ENCODE peak calls at places on chromosomes 5 and 9, in four cellular contexts. F is tibial artery, S is kidney, B is heart right ventricle. N is an unnamed sample.

GRCh38 chr5:174094857-174095606 is 49.5 kb downstream of the NSG2 start:
- DNase-seq in F (no peak), S (no peak), B (no peak), N (no peak)

GRCh38 chr9:77648458-77649108 is 461 bp upstream of the GNA14 start:
- DNase-seq in F (peak; percentile 31), S (peak; percentile 87), B (peak; percentile 66), N (peak; percentile 42)

GRCh38 chr9:136354592-136355085 is 8.9 kb downstream of the DNLZ start:
- DNase-seq in F (no peak), S (no peak), B (peak; percentile 74), N (peak; percentile 75)

GRCh38 chr9:121023064-121023463 is 27.0 kb downstream of the C5 start:
- DNase-seq in F (no peak), S (no peak), B (no peak), N (no peak)

GRCh38 chr5:36073595-36074216 is 7.0 kb upstream of the UGT3A2 start:
- DNase-seq in F (no peak), S (no peak), B (no peak), N (no peak)

GRCh38 chr5:96209829-96210228 is 223.2 kb downstream of the PCSK1 start:
- DNase-seq in F (no peak), S (no peak), B (no peak), N (no peak)

GRCh38 chr9:129999123-129999510 is 43.9 kb downstream of the FNBP1 start:
- DNase-seq in F (no peak), S (no peak), B (no peak), N (no peak)

GRCh38 chr5:9058161-9058560 is 487.7 kb downstream of the SEMA5A start:
- DNase-seq in F (no peak), S (no peak), B (no peak), N (no peak)

GRCh38 chr5:122129332-122129731 is at the start of gene ZNF474:
- DNase-seq in F (peak; percentile 74), S (no peak), B (no peak), N (no peak)

DNA sequence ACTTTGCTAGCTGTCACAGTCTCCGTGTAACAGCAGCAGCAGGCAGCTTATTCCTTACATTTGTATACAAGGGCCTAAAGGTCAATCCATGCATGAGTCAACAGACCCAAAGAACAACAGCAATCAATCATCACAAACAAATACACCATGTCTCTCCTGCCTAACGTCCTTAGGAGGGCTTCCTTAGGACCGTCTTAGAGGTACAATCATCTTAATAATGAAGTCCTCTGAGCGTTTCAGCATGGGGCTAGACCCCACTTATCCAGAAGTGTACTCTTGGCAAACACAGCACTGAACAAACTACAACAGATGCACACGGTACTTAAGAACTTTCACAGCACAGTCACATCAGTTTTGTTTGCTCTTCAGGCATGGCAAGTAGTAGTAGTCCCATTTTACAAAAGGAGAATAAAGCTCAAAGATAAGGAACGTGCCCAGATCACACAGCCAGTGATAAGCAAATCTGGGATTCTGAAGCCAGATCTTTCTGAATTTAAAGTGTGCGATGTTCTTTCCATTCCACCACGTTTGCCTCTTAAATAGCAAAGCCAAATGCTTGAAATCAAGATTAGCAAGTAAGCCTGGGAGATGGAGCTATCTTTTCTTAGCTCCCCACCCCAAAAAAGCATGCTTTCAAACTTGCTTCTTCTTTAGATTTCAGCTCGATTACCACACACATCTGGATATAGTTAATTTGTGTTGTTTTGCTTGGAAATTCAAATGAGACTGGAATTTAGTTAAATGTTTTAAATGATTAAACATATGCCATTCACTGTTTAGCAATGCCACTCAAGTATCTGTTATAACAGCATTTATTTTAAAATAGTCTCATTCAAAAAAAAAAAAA is 24.2 kb downstream of the PSMB7 start:
- DNase-seq in F (no peak), S (no peak), B (no peak), N (no peak)
- H3K4me1 ChIP-seq in F (no peaks in the 10 kb centered on the region), S (peaks cover 37% of the 10 kb centered on the region), B (peaks cover 3% of the 10 kb centered on the region), N (peaks cover 26% of the 10 kb centered on the region)

DNA sequence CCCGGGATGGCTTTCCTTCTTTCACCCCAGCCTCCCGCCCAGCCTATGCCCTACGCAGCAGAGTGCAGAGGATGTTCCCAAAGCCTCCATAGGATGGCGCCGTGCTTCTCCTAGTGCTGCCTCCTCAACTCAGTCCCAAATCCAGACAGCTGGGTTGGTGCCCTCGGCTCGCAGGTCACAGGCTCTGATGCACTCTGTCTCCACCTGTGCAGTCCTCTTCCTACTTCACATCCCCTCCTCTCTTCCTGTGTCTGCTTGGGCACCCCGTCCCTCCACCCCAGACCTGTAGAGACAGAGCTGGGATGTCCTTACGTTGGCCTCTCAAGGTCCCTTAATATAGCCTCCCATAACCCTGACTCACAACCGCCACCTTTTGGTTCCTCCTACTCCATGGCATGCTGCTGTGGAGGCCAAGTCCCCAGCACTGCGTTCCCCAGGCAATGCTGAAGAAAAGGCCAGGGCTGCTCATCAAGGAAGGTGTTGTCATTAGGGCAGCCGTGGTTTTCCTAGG is 314.4 kb downstream of the GADD45G start:
- DNase-seq in F (no peak), S (no peak), B (peak; percentile 33), N (peak; percentile 74)
- TF ChIP-seq CTCF in F (peak; percentile 11), S (peak; percentile 36), B (peak; percentile 71), N (peak; percentile 50)

GRCh38 chr5:150038547-150038946 is 38.0 kb downstream of the HMGXB3 start:
- DNase-seq in F (no peak), S (no peak), B (no peak), N (no peak)

GRCh38 chr5:150033334-150033733 is 32.8 kb downstream of the HMGXB3 start:
- DNase-seq in F (no peak), S (no peak), B (no peak), N (no peak)

GRCh38 chr5:150035139-150035893 is 34.8 kb downstream of the HMGXB3 start:
- DNase-seq in F (no peak), S (no peak), B (no peak), N (no peak)

GRCh38 chr5:150036513-150036912 is 36.0 kb downstream of the HMGXB3 start:
- DNase-seq in F (no peak), S (no peak), B (no peak), N (peak; percentile 91)

DNA sequence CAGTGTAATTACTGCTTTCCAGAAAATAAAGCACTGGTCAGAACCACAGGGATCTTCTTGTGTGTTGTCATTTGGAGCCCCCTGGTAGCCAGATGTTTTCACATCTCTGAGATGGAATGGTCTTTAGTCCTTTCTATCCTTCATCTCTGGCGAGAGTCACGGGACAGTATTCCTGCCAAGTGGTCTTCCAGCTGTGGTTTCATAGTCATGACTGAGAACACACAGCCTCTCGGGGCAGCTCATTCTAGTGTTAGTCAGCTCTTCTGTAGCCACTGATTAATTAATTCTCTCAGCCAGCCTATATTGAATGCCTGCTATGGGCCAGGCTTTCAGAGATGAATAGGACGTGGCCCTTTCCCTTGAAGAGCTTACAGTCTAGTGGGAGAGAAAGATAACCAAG is 34.1 kb downstream of the HMGXB3 start:
- DNase-seq in F (peak; percentile 65), S (no peak), B (no peak), N (no peak)
- H3K4me1 ChIP-seq in F (no peaks in the 10 kb centered on the region), S (no peaks in the 10 kb centered on the region), B (no peaks in the 10 kb centered on the region), N (no peaks in the 10 kb centered on the region)

DNA sequence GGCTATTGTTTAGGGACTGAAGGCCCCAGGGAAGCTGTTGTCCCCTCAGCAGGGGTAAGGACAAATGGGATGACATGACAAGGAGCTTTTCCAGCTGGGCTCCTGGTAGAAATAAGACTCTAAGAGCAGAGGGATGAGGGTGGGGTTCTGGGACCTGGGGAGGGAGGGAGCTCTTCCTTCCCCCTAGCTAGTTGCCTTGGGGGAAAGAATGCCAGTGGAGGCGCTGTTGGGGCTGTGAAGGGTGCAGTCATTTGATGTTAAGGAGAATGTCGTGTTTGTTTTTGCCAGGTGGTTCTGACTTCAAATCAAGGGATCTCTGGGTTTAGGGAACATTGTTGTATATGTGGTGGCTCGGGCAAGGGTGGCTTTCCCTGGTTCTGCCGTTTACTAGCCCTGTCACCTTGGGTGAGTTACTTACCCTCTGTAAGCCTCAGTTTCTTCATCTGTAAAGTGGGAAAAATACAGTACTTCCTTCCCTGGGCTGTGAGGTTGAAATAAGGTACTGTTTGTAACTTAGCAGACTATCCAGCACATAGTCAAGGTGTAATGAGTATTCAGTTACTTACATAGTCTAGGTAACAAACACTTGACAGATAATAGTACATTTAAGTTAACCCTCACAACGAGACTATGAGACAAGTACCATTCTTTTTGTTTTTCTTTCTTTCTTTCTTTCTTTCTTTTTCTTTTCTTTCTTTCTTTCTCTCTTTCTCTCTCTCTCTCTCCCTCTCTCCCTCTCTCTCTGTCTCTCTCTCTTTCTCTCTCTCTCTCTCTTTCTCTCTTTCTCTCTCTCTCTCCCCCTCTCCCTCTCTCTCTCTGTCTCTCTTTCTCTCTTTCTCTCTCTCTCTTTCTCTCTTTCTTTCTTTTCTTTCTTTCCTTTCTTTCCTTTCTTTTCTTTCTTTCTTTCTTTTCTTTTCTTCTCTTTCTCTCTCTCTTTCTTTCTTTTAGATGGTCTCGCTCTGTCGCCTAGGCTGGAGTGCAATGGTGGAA is 48.0 kb downstream of the WWC1 start:
- DNase-seq in F (no peak), S (no peak), B (no peak), N (no peak)
- TF ChIP-seq CTCF in F (no peak), S (no peak), B (no peak), N (no peak)

DNA sequence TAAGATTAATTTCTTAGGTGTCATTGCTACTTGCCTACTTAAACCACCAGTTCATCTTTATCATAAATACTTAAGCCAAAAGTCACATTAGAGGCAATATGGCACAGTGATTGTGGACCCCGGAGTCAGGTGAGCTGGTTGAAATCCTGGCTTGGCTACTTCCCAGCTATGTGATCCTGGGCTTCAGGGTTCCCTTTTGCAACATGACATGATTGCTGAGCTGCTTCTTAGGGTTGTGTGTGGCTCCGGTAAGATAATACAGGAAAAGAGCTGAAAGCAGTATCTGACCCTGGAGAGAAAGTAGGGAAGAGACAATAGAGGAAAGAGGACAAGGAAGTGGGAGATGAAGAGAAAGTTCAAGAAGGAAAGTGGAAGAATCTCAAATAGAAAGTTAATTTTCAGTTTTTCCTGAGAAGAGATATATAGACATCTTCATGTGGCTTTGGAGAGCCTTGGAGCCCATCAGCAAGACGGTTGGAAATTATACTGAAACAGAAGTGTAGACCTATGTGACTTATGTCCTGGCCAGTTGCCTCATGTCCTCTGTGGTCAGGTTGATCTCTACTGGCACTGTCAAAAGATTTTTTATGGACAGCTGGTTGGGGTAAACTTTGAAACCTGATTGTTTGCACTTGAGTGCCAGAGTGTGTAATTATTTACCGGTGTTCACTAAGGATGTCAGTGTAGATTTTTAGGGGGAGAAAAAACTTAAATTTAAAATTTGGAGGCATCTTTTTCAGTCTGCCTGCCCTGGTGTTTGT is 93.2 kb downstream of the GHR start:
- DNase-seq in F (no peak), S (no peak), B (no peak), N (no peak)
- H3K4me1 ChIP-seq in F (no peaks in the 10 kb centered on the region), S (peaks cover 28% of the 10 kb centered on the region), B (no peaks in the 10 kb centered on the region), N (no peaks in the 10 kb centered on the region)

GRCh38 chr5:137727623-137728022 is 8.3 kb downstream of the KLHL3 start:
- DNase-seq in F (no peak), S (no peak), B (no peak), N (no peak)

GRCh38 chr5:137730331-137730730 is 5.6 kb downstream of the KLHL3 start:
- DNase-seq in F (no peak), S (no peak), B (no peak), N (no peak)

GRCh38 chr5:137724251-137724650 is 11.6 kb downstream of the KLHL3 start:
- DNase-seq in F (no peak), S (no peak), B (no peak), N (no peak)

GRCh38 chr5:137731201-137731600 is 4.7 kb downstream of the KLHL3 start:
- DNase-seq in F (no peak), S (no peak), B (no peak), N (no peak)

GRCh38 chr5:137728048-137728447 is 7.8 kb downstream of the KLHL3 start:
- DNase-seq in F (no peak), S (no peak), B (no peak), N (no peak)
- TF ChIP-seq CTCF in F (no peak), S (peak; percentile 14), B (peak; percentile 39), N (no peak)